ENCODE peak calls at places on chromosomes 13 and 19, in five cellular contexts. Y, E, P, J and I are unnamed samples.

GRCh38 chr13:87168390-87168789 is 502.8 kb upstream of the SLITRK5 start:
- DNase-seq in Y (no peak), E (no peak), P (no peak), J (no peak), I (no peak)

GRCh38 chr13:68551701-68552522 is 1321.8 kb upstream of the PCDH9 start:
- DNase-seq in Y (no peak), P (no peak), J (no peak), E (no peak), I (no peak)

GRCh38 chr13:24997367-24997967 is 98.5 kb upstream of the PABPC3 start:
- DNase-seq in P (no peak), E (no peak), Y (peak), J (no peak), I (peak)

GRCh38 chr13:109191422-109191821 is 562.0 kb downstream of the MYO16 start:
- DNase-seq in J (no peak), E (peak), P (no peak), Y (no peak), I (no peak)

GRCh38 chr19:6429419-6430221 is 3.9 kb downstream of the SLC25A41 start:
- DNase-seq in P (no peak), J (no peak), E (no peak), Y (no peak), I (no peak)

GRCh38 chr19:42092350-42092749 is 16.4 kb downstream of the ZNF574 start:
- DNase-seq in P (no peak), J (no peak), Y (peak), E (no peak), I (no peak)

GRCh38 chr13:84430441-84430840 is 548.2 kb upstream of the SLITRK1 start:
- DNase-seq in Y (no peak), P (no peak), J (no peak), E (no peak), I (no peak)

GRCh38 chr19:40630571-40631160 is 29.5 kb downstream of the LTBP4 start:
- DNase-seq in P (no peak), E (no peak), J (no peak), Y (no peak), I (no peak)

GRCh38 chr13:100644328-100644727 is 30.3 kb downstream of the TMTC4 start:
- DNase-seq in Y (no peak), E (no peak), P (no peak), J (no peak), I (no peak)

GRCh38 chr19:5719274-5719960 is 529 bp downstream of the LONP1 start:
- DNase-seq in P (no peak), E (peak), J (no peak), Y (peak), I (peak)

GRCh38 chr19:42199440-42200115 is 17.9 kb downstream of the DEDD2 start:
- DNase-seq in Y (no peak), P (no peak), E (peak), J (peak), I (peak)

DNA sequence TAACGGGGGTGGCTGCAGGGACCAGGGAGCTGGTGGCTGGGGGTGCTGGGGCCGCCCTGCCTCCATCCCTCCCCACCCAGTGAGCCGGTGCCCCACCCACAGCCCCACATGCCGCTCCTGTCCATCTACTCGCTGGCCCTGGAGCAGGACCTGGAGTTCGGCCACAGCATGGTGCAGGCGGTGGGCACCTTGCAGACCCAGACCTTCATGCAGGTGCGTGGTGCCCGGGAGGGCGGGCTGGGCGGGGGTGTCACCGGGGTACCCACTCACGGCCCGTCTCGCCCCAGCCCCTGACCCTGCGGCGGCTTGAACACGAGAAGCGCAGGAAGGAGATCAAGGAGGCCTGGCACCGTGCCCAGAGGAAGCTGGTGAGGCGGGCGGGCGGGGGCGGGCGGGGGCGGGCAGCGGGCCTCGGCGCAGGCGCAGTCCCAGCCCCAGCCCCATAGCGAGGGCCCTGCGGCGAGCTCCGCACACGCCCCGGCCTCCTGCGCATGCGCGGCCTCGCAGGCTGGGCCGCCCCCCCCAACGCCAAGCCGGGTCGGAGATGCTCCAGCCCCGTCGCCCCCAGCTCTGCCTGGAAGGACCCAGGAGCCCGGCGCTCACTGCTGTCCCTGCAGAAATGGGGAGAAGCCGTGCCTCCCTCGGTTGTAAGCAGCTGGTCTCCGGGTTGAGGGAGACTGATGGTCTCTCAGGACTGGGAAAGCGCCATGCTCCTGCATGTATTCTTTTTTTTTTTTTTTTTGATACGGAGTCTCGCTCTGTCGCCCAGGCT is 7.7 kb downstream of the ARHGAP45 start:
- DNase-seq in J (peak), E (peak), P (peak), Y (no peak), I (peak)
- TF ChIP-seq POLR2A in J (no peak), E (no peak), P (no peak), Y (no peak), I (no peak)

DNA sequence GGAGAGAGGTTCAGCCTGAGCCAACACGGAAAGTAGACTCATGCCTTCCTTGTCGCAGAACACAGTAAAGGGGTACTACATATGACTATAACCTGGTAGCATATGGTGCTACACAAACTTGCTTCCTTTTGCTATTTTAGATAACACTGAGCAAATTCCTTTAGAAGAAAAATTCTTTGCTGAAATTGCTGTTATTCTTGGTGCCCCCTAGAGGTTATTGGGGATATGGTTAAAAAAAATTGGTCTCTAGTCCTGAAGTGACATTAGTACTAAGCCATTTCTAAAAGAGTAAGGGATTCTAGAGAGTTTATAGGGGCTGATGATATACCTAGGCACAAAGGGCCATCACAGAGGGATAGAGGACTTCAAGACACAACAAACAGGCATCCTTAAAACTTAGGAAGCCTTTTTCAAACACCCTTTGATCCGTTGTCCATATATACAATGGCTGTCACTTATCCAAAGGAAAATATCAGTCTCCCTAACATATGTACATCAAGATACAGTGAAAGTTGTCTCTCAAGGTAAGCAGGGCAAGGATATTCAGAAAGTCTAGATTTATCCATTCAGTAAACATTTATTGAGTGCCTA is 13.9 kb upstream of the HS6ST3 start:
- DNase-seq in J (no peak), E (no peak), Y (peak), P (no peak), I (no peak)
- TF ChIP-seq CTCF in J (no peak), E (peak), Y (peak), P (peak), I (peak)

GRCh38 chr13:80137994-80138393 is 202.9 kb downstream of the SPRY2 start:
- DNase-seq in E (no peak), J (no peak), P (no peak), Y (no peak), I (no peak)

GRCh38 chr13:80131204-80131603 is 209.7 kb downstream of the SPRY2 start:
- DNase-seq in Y (peak), E (peak), J (peak), P (peak), I (peak)

GRCh38 chr13:80132741-80133601 is 208.0 kb downstream of the SPRY2 start:
- DNase-seq in Y (peak), J (peak), E (peak), P (peak), I (peak)

GRCh38 chr13:80133631-80134083 is 207.3 kb downstream of the SPRY2 start:
- DNase-seq in J (no peak), E (no peak), P (no peak), Y (peak), I (no peak)

DNA sequence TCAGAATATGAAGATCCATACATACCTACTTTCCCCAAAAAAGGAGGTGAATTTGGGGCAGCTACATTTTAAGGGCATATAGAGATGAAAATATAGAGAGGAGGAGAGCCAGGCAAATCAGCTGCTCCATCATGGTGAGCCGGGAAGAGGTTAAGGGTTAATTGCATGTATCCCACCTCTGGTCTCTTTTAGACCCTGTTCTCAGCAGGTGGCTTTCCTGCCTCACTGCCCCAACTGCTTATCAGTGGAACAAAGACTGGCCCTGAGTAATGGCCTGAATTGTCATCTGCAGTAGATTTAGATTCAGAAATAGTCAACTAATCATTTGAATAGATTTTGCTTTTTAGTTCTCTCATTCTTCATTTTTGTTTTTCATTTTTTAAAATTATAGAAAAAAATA is 206.6 kb downstream of the SPRY2 start:
- DNase-seq in J (no peak), Y (no peak), E (no peak), P (no peak), I (no peak)
- H3K27ac ChIP-seq in J (peak), Y (no peak), E (peak), P (no peak), I (no peak)

DNA sequence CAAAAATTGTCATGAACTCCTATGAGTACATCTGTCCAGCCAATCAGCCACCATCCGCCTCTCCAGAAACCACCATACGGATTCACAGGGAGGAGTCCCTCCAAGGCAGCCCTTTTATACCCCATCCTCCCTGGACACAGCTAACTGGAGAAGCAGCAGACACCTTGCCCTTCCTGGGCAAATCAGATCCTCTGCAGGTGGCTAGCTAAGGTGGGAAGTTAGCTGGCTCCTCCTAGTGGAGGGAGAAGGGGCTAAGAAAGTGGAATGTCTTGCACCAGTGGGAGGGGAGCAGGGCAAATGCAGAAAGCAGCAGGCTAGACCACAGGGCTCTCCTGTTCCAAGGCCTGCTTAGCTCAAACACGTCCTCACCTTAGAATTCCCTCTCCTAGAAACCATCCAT is 46.2 kb upstream of the UQCRFS1 start:
- DNase-seq in Y (no peak), P (no peak), J (no peak), E (no peak), I (no peak)
- TF ChIP-seq POLR2A in Y (no peak), P (no peak), J (no peak), E (no peak), I (no peak)

GRCh38 chr19:50152578-50152977 is 10.5 kb downstream of the IZUMO2 start:
- DNase-seq in Y (no peak), E (no peak), J (no peak), P (no peak), I (no peak)

GRCh38 chr19:50148528-50148927 is 14.6 kb downstream of the IZUMO2 start:
- DNase-seq in Y (no peak), E (no peak), J (no peak), P (no peak), I (no peak)

DNA sequence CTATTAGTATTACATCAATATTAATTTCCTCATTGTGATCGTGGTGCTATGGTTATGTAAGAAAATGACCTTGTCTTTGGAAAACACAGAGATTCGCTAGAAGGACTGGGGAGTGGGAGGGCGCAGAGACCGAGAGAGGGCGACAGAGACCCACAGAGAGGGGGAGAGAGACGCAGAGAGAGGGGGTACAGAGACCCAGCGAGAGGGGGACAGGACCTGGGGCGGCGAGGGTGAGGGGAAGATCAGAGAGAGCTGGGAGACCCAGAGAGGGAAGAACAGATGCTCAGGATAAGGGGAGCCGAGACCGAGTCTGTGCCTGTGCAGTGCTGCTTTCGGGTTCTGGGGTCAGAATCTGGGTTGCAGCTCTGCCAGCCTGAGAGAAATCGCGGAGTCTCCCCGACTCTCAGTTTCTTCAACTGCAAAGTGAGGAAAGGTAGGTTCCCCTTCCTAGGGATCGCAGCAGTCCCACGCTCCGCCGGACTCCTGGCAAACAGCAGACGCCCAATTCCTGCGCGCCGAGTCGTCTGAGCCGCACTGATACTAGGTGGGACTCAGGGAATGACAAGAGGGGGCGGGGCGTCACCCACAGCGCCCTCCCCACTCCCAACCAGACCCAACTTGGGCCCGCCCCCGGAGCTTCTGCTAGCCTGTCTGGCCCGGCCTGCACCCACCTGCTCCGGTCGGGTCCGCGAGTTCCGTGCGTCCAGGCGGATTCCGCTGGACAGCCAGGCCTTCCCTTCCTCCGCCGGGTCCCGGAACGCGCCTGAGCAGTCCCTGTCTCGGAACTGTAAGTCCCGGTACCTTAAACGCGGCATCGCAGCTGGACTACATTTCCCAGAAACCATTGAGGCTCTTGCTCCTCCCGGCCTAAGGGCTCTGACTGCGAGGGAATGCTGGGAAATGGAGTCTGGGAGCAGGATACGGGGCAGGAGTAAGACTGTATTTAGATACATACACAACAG is 15.3 kb downstream of the IZUMO2 start:
- DNase-seq in E (peak), P (peak), Y (peak), J (peak), I (peak)
- TF ChIP-seq CTCF in E (peak), P (no peak), Y (peak), J (no peak), I (peak)

GRCh38 chr19:43540381-43540780 is 7.4 kb downstream of the ZNF575 start:
- DNase-seq in J (no peak), P (no peak), E (no peak), Y (no peak), I (no peak)

GRCh38 chr19:43544077-43544476 is 11.1 kb downstream of the ZNF575 start:
- DNase-seq in E (no peak), J (no peak), Y (no peak), P (no peak), I (no peak)

GRCh38 chr19:43545276-43545675 is 12.3 kb downstream of the ZNF575 start:
- DNase-seq in E (no peak), J (no peak), P (no peak), Y (no peak), I (no peak)

GRCh38 chr19:43538922-43539321 is 5.9 kb downstream of the ZNF575 start:
- DNase-seq in J (no peak), E (no peak), P (no peak), Y (no peak), I (no peak)

GRCh38 chr19:43541920-43542650 is 9.1 kb downstream of the ZNF575 start:
- DNase-seq in J (no peak), E (no peak), P (no peak), Y (no peak), I (no peak)
- H3K27ac ChIP-seq in J (no peak), E (no peak), P (no peak), Y (no peak), I (no peak)